ENCODE peak calls at places on chromosomes 13 and 19, in eight cellular contexts. E, R, C, Y, K, G, H and L are unnamed samples.

GRCh38 chr19:18419195-18419698 is at the start of gene SSBP4:
- DNase-seq in K (peak), G (peak), E (peak), R (peak), H (peak), Y (peak), C (peak), L (no peak)

GRCh38 chr19:11180346-11180745 is 17.0 kb downstream of the KANK2 start:
- DNase-seq in C (no peak), K (no peak), H (no peak), Y (no peak), R (no peak), E (no peak), G (no peak), L (no peak)

GRCh38 chr13:35630551-35631275 is 154.2 kb upstream of the MAB21L1 start:
- DNase-seq in K (peak), Y (peak), E (peak), H (peak), C (no peak), R (no peak), G (peak), L (peak)

GRCh38 chr19:2261438-2262172 is 5.4 kb upstream of the JSRP1 start:
- DNase-seq in H (no peak), K (peak), Y (peak), C (no peak), R (no peak), E (no peak), G (no peak), L (no peak)

GRCh38 chr19:51971624-51972023 is 15.0 kb downstream of the ZNF350 start:
- DNase-seq in C (no peak), K (peak), E (no peak), H (no peak), Y (peak), R (peak), G (no peak), L (no peak)

GRCh38 chr19:16441661-16442071 is 30.1 kb downstream of the EPS15L1 start:
- DNase-seq in K (peak), R (peak), G (no peak), E (no peak), Y (peak), C (no peak), H (peak), L (no peak)

GRCh38 chr19:17479325-17479791 is 9.0 kb downstream of the SLC27A1 start:
- DNase-seq in K (no peak), Y (no peak), G (no peak), R (no peak), C (peak), H (no peak), E (no peak), L (no peak)

GRCh38 chr19:44883962-44884361 is 7.1 kb upstream of the TOMM40 start:
- DNase-seq in G (no peak), K (no peak), R (no peak), Y (no peak), E (no peak), H (no peak), C (no peak), L (no peak)

GRCh38 chr13:61316647-61317046 is 99.0 kb downstream of the PCDH20 start:
- DNase-seq in H (no peak), C (no peak), R (no peak), Y (peak), G (no peak), K (no peak), E (no peak), L (no peak)

GRCh38 chr13:100362371-100362770 is 226.2 kb downstream of the GGACT start:
- DNase-seq in Y (no peak), E (no peak), K (no peak), G (no peak), H (no peak), C (no peak), R (no peak), L (no peak)

GRCh38 chr19:34925278-34925855 is 1.3 kb upstream of the ZNF30 start:
- DNase-seq in K (no peak), C (no peak), E (no peak), Y (no peak), R (no peak), H (no peak), G (no peak), L (no peak)

GRCh38 chr19:49851456-49852259 is 699 bp downstream of the PTOV1 start:
- DNase-seq in C (peak), E (no peak), K (peak), G (no peak), Y (peak), H (no peak), R (peak), L (no peak)

GRCh38 chr19:32570081-32570785 is 10.8 kb upstream of the PDCD5 start:
- DNase-seq in Y (peak), E (peak), C (peak), K (peak), H (peak), G (no peak), R (peak), L (peak)

GRCh38 chr13:49810825-49811526 is 18.5 kb upstream of the KPNA3 start:
- DNase-seq in Y (no peak), H (no peak), G (no peak), R (no peak), C (no peak), K (no peak), E (no peak), L (peak)

GRCh38 chr19:19587776-19588175 is 30.7 kb downstream of the PBX4 start:
- DNase-seq in E (no peak), G (no peak), Y (no peak), H (no peak), K (no peak), R (no peak), C (no peak), L (no peak)

GRCh38 chr19:52527954-52528326 is 472 bp downstream of the ZNF808 start:
- DNase-seq in H (no peak), G (no peak), K (no peak), E (peak), Y (peak), R (no peak), C (no peak), L (no peak)

GRCh38 chr13:77536358-77536757 is 852 bp downstream of the SCEL start:
- DNase-seq in R (no peak), Y (no peak), H (no peak), G (no peak), C (no peak), K (no peak), E (no peak), L (no peak)

GRCh38 chr13:77029436-77029835 is 2.5 kb upstream of the FBXL3 start:
- DNase-seq in C (no peak), Y (no peak), H (no peak), R (no peak), E (no peak), G (no peak), K (no peak), L (peak)

GRCh38 chr19:14150041-14150769 is 13.8 kb upstream of the ASF1B start:
- DNase-seq in C (no peak), G (no peak), Y (no peak), K (no peak), H (no peak), E (no peak), R (no peak), L (no peak)

GRCh38 chr13:53142301-53142700 is 113.7 kb downstream of the OLFM4 start:
- DNase-seq in G (no peak), C (no peak), R (no peak), Y (no peak), E (no peak), H (no peak), K (no peak), L (no peak)

GRCh38 chr19:18651738-18652137 is 14.9 kb downstream of the KLHL26 start:
- DNase-seq in H (no peak), C (no peak), E (no peak), G (no peak), Y (no peak), K (no peak), R (no peak), L (peak)